ENCODE peak calls at places on chromosomes 2 and 18, in four cellular contexts. R is PC-3, I is tibial nerve, M is bronchial epithelial cell. O is an unnamed sample.

GRCh38 chr2:229454934-229455631 is 184.0 kb upstream of the PID1 start:
- DNase-seq in I (no peak), R (peak; percentile 69), M (peak; percentile 93), O (peak; percentile 85)

GRCh38 chr18:845152-845819 is 33.2 kb upstream of the YES1 start:
- DNase-seq in I (no peak), R (peak; percentile 94), M (peak; percentile 75), O (peak; percentile 63)

GRCh38 chr2:151525872-151526271 is 116.2 kb downstream of the RIF1 start:
- DNase-seq in R (no peak), M (no peak), I (no peak), O (no peak)

GRCh38 chr2:179592167-179592936 is 269.1 kb downstream of the ZNF385B start:
- DNase-seq in R (peak; percentile 63), I (no peak), M (no peak), O (peak; percentile 82)

GRCh38 chr2:64860321-64860751 is 128.9 kb upstream of the SLC1A4 start:
- DNase-seq in M (no peak), R (no peak), I (no peak), O (no peak)

GRCh38 chr18:25950321-25950720 is 140.1 kb downstream of the SS18 start:
- DNase-seq in M (no peak), R (no peak), I (no peak), O (no peak)

GRCh38 chr2:138244400-138245001 is 257.1 kb upstream of the SPOPL start:
- DNase-seq in I (no peak), M (peak; percentile 20), R (peak; percentile 26), O (no peak)

GRCh38 chr2:190359896-190360376 is 16.5 kb downstream of the INPP1 start:
- DNase-seq in M (no peak), I (no peak), R (no peak), O (peak; percentile 79)

GRCh38 chr2:230770804-230771203 is 58.2 kb downstream of the CAB39 start:
- DNase-seq in I (no peak), M (no peak), R (no peak), O (no peak)

GRCh38 chr2:14745288-14746076 is 113.0 kb downstream of the LRATD1 start:
- DNase-seq in M (no peak), I (no peak), R (no peak), O (no peak)

GRCh38 chr2:178152033-178152432 is 39.8 kb downstream of the RBM45 start:
- DNase-seq in R (no peak), I (no peak), M (no peak), O (no peak)

GRCh38 chr2:73494031-73494430 is 108.4 kb downstream of the ALMS1 start:
- DNase-seq in M (peak; percentile 49), R (peak; percentile 34), I (no peak), O (peak; percentile 33)

GRCh38 chr2:199444749-199445148 is 13.0 kb downstream of the SATB2 start:
- DNase-seq in M (no peak), R (no peak), I (no peak), O (no peak)

GRCh38 chr2:128442053-128442751 is 123.5 kb upstream of the HS6ST1 start:
- DNase-seq in M (no peak), I (no peak), R (no peak), O (no peak)

GRCh38 chr2:165202230-165202629 is 1.6 kb downstream of the SCN3A start:
- DNase-seq in I (no peak), M (peak; percentile 14), R (no peak), O (no peak)

GRCh38 chr18:58978916-58979315 is 114.2 kb downstream of the ZNF532 start:
- DNase-seq in R (no peak), I (no peak), M (no peak), O (no peak)

GRCh38 chr2:222753251-222753824 is 81.9 kb downstream of the MOGAT1 start:
- DNase-seq in M (peak; percentile 44), I (peak; percentile 43), R (peak; percentile 44), O (peak; percentile 86)

GRCh38 chr2:65666156-65666725 is 233.8 kb upstream of the SPRED2 start:
- DNase-seq in R (peak; percentile 49), M (peak; percentile 35), I (no peak), O (peak; percentile 70)

GRCh38 chr18:21053127-21053526 is 58.5 kb downstream of the ROCK1 start:
- DNase-seq in I (no peak), M (peak; percentile 90), R (peak; percentile 16), O (peak; percentile 86)

GRCh38 chr2:18991177-18992168 is 366.9 kb downstream of the OSR1 start:
- DNase-seq in R (peak; percentile 94), I (peak; percentile 11), M (peak; percentile 79), O (peak; percentile 74)

GRCh38 chr18:22981274-22982133 is 48.4 kb downstream of the RBBP8 start:
- DNase-seq in I (no peak), R (no peak), M (no peak), O (no peak)

GRCh38 chr2:188485496-188485895 is 193.8 kb downstream of the GULP1 start:
- DNase-seq in R (peak; percentile 28), I (no peak), M (peak; percentile 81), O (no peak)

GRCh38 chr2:98463081-98463481 is 18.4 kb downstream of the INPP4A start:
- DNase-seq in I (no peak), M (no peak), R (no peak), O (no peak)

GRCh38 chr2:25322313-25322712 is 19.4 kb downstream of the DNMT3A start:
- DNase-seq in M (no peak), R (no peak), I (no peak), O (no peak)

GRCh38 chr2:13542061-13542460 is 825.3 kb downstream of the TRIB2 start:
- DNase-seq in R (no peak), M (no peak), I (no peak), O (no peak)
- TF ChIP-seq CTCF in R (no peak), M (no peak), I (no peak), O (no peak)

DNA sequence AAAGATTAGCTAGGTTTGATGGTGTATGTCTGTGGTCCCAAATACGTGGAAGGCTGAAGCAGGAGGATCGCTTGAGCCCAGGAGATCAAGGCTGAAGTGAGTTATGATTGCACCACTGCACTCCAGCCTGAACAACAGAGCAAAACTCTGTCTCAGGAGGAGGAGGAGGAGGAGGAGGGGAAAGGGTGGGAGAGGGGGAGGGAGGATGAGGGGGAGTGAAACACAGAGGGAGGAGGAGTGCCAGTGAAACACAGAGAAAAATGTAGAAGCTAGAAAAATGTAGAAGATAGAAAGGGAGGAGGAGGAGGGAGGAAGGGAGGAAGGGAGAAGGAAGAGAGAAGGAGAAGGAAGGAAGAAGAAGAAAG is 387.5 kb downstream of the MTX2 start:
- DNase-seq in R (no peak), I (no peak), M (no peak), O (no peak)
- H3K4me3 ChIP-seq in R (no peak overlapping the region), I (no peak overlapping the region), M (no peak overlapping the region), O (no peak overlapping the region)

GRCh38 chr2:85819811-85820510 is 66.2 kb downstream of the ATOH8 start:
- DNase-seq in M (no peak), I (no peak), R (no peak), O (no peak)
- TF ChIP-seq CTCF in M (no peak), I (no peak), R (no peak), O (no peak)

GRCh38 chr18:55250729-55251128 is 291.5 kb upstream of the CCDC68 start:
- DNase-seq in M (no peak), R (peak; percentile 84), I (no peak), O (peak; percentile 47)

GRCh38 chr18:55252946-55253345 is 293.7 kb upstream of the CCDC68 start:
- DNase-seq in R (no peak), M (no peak), I (no peak), O (no peak)

GRCh38 chr18:55252053-55252675 is 292.9 kb upstream of the CCDC68 start:
- DNase-seq in R (no peak), M (no peak), I (no peak), O (no peak)

GRCh38 chr18:55249572-55249971 is 290.3 kb upstream of the CCDC68 start:
- DNase-seq in I (no peak), R (peak; percentile 24), M (no peak), O (peak; percentile 43)

DNA sequence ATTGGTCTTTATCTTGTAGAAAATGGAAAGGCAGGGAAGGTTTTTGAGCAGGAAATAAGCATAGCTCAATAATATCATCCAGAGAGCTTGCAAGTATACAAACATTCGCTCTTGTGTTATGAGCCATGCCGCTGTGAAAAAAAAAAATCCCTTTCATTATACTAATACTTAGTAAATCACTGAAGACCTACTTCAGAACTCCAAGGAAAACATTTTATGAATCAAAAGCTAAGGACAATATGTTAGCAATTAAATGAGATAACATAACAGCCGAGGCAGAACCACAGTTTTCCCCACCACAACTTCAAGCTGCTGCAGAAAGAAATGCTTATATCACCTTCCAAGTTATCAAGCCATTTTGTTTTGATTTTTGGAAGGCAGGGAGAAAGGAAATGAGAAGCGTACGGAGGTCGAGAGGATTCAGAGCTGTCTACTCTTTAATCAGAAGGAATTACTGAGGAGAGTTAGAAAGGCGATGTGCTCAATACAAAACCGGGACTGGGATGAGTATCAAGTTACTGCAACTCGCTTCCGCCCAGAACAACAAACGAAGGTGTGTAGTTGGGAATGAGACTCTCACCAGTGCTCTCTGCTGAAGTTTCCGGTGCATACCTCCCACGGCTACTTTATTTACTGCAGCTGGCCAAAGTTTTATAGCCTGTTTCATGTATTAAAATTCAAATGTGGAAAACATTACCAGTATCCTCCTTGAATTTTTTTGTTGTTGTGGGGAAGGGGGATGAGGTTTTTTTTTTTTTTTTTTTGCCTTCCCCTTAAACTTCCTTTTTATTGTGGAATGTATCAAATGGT is 292.1 kb upstream of the CCDC68 start:
- DNase-seq in I (no peak), M (peak; percentile 65), R (peak; percentile 82), O (peak; percentile 47)
- H3K4me3 ChIP-seq in I (no peak overlapping the region), M (no peak overlapping the region), R (peak overlapping the region; percentile 56), O (no peak overlapping the region)

GRCh38 chr2:54115284-54116137 is at the start of gene ACYP2:
- DNase-seq in M (peak; percentile 83), I (peak; percentile 91), R (peak; percentile 93), O (peak; percentile 97)
- TF ChIP-seq CTCF in M (peak; percentile 50), I (peak; percentile 14), R (peak; percentile 42), O (peak; percentile 36)

DNA sequence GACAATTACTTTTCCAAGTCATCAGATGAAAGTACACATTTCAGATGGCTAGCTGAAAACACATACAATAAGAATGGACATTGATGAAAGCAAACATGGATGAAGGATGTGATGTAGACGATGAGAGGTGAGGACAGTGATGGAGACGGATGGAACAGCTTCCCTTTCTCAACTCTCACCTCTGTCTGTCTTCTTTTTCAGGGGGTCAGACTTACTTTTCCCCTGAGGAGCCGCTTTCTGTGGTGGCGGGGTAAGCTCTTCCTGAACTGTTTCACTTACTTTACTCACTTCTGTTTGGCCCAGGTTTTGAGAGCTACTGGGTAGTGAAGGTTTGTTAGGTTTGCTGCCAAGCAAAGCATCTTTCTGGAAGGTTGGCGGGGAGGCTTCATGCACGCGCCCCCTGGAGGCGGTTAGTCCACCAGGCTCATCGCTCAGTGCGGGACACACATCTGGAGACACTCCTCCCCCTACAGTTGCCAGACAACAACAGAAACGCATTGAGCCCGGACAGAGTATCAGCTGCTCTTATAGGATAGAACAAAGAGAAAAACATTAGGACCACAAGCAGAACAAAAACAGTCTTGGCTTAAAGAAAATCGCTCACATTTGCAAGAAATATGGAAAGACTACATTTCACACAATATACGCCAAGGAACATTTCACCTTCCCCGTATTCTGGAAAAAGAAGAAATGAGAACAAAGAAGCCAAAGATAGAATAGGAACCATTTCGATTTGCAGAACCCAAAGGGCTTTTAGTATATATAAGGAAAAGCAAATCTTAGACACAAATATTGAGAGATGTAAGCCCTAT is 90.5 kb downstream of the MYOM1 start:
- DNase-seq in R (peak; percentile 81), M (peak; percentile 61), I (peak; percentile 83), O (peak; percentile 79)
- H3K4me3 ChIP-seq in R (no peak overlapping the region), M (no peak overlapping the region), I (no peak overlapping the region), O (no peak overlapping the region)

GRCh38 chr2:42040643-42041277 is 7.1 kb upstream of the PKDCC start:
- DNase-seq in R (no peak), M (no peak), I (no peak), O (no peak)
- TF ChIP-seq CTCF in R (no peak), M (no peak), I (no peak), O (no peak)

GRCh38 chr2:185066128-185066527 is 467.8 kb downstream of the ZNF804A start:
- DNase-seq in I (no peak), R (no peak), M (no peak), O (no peak)
- H3K4me3 ChIP-seq in I (no peak overlapping the region), R (no peak overlapping the region), M (no peak overlapping the region), O (no peak overlapping the region)

GRCh38 chr2:160365691-160366367 is 127.8 kb downstream of the RBMS1 start:
- DNase-seq in M (no peak), I (peak; percentile 71), R (no peak), O (no peak)
- TF ChIP-seq CTCF in M (no peak), I (no peak), R (no peak), O (no peak)

O was measured in astrocyte of the spinal cord.